ENCODE peak calls at places on chromosomes 12 and 14, in five cellular contexts. I is lower lobe of right lung, Y is IMR-90, U is left lung, J is stomach. S is an unnamed sample.
A peak's percentile ranks its signal among the peaks of the same experiment; 100 is the strongest.

GRCh38 chr14:39023939-39024871 is 78.8 kb downstream of the SEC23A start:
- DNase-seq in Y (no peak), I (no peak), J (no peak), U (no peak), S (no peak)

GRCh38 chr12:100717733-100718067 is 76.9 kb upstream of the ANO4 start:
- DNase-seq in J (no peak), Y (no peak), I (no peak), U (no peak), S (no peak)

GRCh38 chr12:47323802-47324201 is 244.0 kb upstream of the AMIGO2 start:
- DNase-seq in J (no peak), I (no peak), Y (no peak), U (no peak), S (no peak)

GRCh38 chr12:62660763-62661162 is 194.1 kb downstream of the MON2 start:
- DNase-seq in J (no peak), Y (peak; percentile 70), U (no peak), I (no peak), S (no peak)

GRCh38 chr14:60865378-60866127 is 115.3 kb downstream of the TRMT5 start:
- DNase-seq in I (no peak), U (no peak), J (no peak), Y (no peak), S (no peak)

GRCh38 chr12:122106891-122107660 is 28.5 kb downstream of the MLXIP start:
- DNase-seq in I (peak; percentile 87), Y (peak; percentile 77), J (peak; percentile 88), U (peak; percentile 86), S (no peak)

GRCh38 chr14:67944605-67945004 is 125.0 kb downstream of the RAD51B start:
- DNase-seq in J (no peak), I (no peak), U (no peak), Y (no peak), S (no peak)

GRCh38 chr12:89101440-89101839 is 250.9 kb downstream of the DUSP6 start:
- DNase-seq in J (no peak), U (no peak), I (no peak), Y (no peak), S (no peak)

GRCh38 chr12:79692249-79692619 is 1.5 kb upstream of the PAWR start:
- DNase-seq in Y (peak; percentile 4), I (no peak), U (no peak), J (no peak), S (no peak)

GRCh38 chr12:12784911-12785814 is at the start of gene APOLD1:
- DNase-seq in J (no peak), Y (no peak), I (no peak), U (no peak), S (no peak)

GRCh38 chr12:120323772-120324171 is 3.8 kb downstream of the PLA2G1B start:
- DNase-seq in U (no peak), Y (no peak), I (no peak), J (no peak), S (no peak)

GRCh38 chr14:81784084-81784483 is 250.4 kb upstream of the SEL1L start:
- DNase-seq in J (no peak), U (no peak), Y (no peak), I (no peak), S (no peak)

GRCh38 chr12:48004039-48004940 is at the start of gene COL2A1:
- DNase-seq in U (no peak), I (no peak), J (no peak), Y (peak; percentile 12), S (no peak)

GRCh38 chr14:75906680-75907280 is 75.0 kb downstream of the TGFB3 start:
- DNase-seq in U (peak; percentile 58), J (peak; percentile 63), Y (peak; percentile 70), I (no peak), S (peak; percentile 21)

GRCh38 chr12:124853781-124854636 is 9.7 kb downstream of the SCARB1 start:
- DNase-seq in U (no peak), I (no peak), J (no peak), Y (no peak), S (no peak)

GRCh38 chr14:57382283-57382682 is 8.1 kb upstream of the NAA30 start:
- DNase-seq in I (no peak), Y (peak; percentile 94), J (no peak), U (no peak), S (no peak)

GRCh38 chr12:11580125-11580751 is 69.2 kb upstream of the ETV6 start:
- DNase-seq in I (peak; percentile 55), Y (peak; percentile 82), J (peak; percentile 32), U (peak; percentile 40), S (no peak)

GRCh38 chr12:101336400-101336799 is 56.5 kb downstream of the UTP20 start:
- DNase-seq in U (no peak), Y (no peak), J (no peak), I (no peak), S (no peak)

GRCh38 chr12:6676962-6677361 is 12.2 kb downstream of the ZNF384 start:
- DNase-seq in U (no peak), I (no peak), J (no peak), Y (no peak), S (no peak)

GRCh38 chr12:52184813-52185212 is 7.0 kb downstream of the KRT80 start:
- DNase-seq in U (no peak), I (no peak), J (no peak), Y (peak; percentile 15), S (no peak)

GRCh38 chr12:105485321-105485910 is 154.9 kb downstream of the C12orf75 start:
- DNase-seq in U (no peak), I (no peak), Y (peak; percentile 65), J (no peak), S (no peak)

GRCh38 chr12:15751741-15752140 is 37.4 kb downstream of the EPS8 start:
- DNase-seq in J (no peak), Y (no peak), I (no peak), U (no peak), S (no peak)

GRCh38 chr12:103632554-103633216 is 45.6 kb downstream of the STAB2 start:
- DNase-seq in Y (peak; percentile 33), U (peak; percentile 47), I (peak; percentile 56), J (peak; percentile 78), S (peak; percentile 12)

GRCh38 chr14:105528859-105529505 is 2.6 kb downstream of the TMEM121 start:
- DNase-seq in U (no peak), J (no peak), I (peak; percentile 52), Y (no peak), S (peak; percentile 17)
- H3K27ac ChIP-seq in U (no peak overlapping the region), J (peak overlapping the region; percentile 46), I (no peak overlapping the region), Y (no peak overlapping the region), S (no peak overlapping the region)

GRCh38 chr12:26127404-26127803 is 2.6 kb upstream of the BHLHE41 start:
- DNase-seq in Y (no peak), J (no peak), U (no peak), I (no peak), S (no peak)
- H3K4me3 ChIP-seq in Y (no peak overlapping the region), J (no peak overlapping the region), U (no peak overlapping the region), I (no peak overlapping the region), S (no peak overlapping the region)

GRCh38 chr12:132923356-132923909 is 32.7 kb downstream of the ZNF605 start:
- DNase-seq in I (no peak), J (no peak), Y (no peak), U (no peak), S (no peak)
- H3K9me3 ChIP-seq in I (peaks cover 100% of the 10 kb centered on the region), J (peaks cover 76% of the 10 kb centered on the region), Y (peaks cover 81% of the 10 kb centered on the region), U (peaks cover 100% of the 10 kb centered on the region), S (peaks cover 26% of the 10 kb centered on the region)

DNA sequence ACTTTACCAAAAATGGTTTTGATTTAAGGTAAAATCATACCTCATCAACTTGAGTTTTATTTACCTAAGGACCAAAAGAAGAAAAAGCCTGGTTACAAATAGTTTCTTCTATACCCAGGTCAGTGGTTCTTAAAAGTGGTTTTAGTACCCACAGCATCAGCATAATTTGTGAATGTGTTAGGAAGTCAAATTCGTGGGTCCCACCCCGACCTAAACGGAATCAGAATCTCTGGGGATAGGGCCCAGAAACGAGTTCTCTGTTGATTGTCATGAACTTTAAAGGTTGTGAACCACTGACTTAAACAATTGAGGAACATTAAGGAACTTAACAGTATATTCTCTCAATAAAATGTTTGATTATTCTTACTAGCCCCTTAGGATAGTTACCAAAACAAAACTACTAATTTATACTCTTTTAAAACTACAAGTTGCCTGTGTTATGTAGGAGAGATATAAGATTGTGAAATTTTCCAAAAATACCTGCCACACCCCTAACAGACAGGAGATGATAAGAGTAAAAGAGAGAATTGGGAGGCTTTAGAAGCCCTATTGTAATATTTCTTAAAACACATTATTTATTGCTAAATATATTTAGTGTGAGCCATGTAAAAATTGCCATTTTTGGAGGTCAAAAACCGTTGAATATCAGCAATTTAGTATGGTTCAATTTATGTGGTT is 669 bp upstream of the SLC25A21 start:
- DNase-seq in Y (no peak), I (no peak), J (no peak), U (no peak), S (no peak)
- H3K27ac ChIP-seq in Y (no peak overlapping the region), I (peak overlapping the region; percentile 94), J (peak overlapping the region; percentile 92), U (peak overlapping the region; percentile 92), S (no peak overlapping the region)

GRCh38 chr12:27549801-27550652 is 26.0 kb downstream of the PPFIBP1 start:
- DNase-seq in Y (peak; percentile 97), U (peak; percentile 86), I (peak; percentile 78), J (peak; percentile 81), S (no peak)
- H3K4me3 ChIP-seq in Y (peak overlapping the region; percentile 9), U (no peak overlapping the region), I (peak overlapping the region; percentile 9), J (peak overlapping the region; percentile 29), S (no peak overlapping the region)

GRCh38 chr14:101318271-101318670 is 243.0 kb upstream of the DIO3 start:
- DNase-seq in Y (no peak), U (no peak), I (no peak), J (no peak), S (no peak)
- H3K9me3 ChIP-seq in Y (peaks cover 11% of the 10 kb centered on the region), U (peaks cover 30% of the 10 kb centered on the region), I (peaks cover 17% of the 10 kb centered on the region), J (peaks cover 8% of the 10 kb centered on the region), S (no peaks in the 10 kb centered on the region)

GRCh38 chr12:46067062-46067461 is 76.7 kb upstream of the SCAF11 start:
- DNase-seq in Y (no peak), J (no peak), U (no peak), I (no peak), S (no peak)

GRCh38 chr12:46065412-46066166 is 75.2 kb upstream of the SCAF11 start:
- DNase-seq in J (no peak), I (no peak), Y (no peak), U (no peak), S (no peak)

GRCh38 chr12:46064548-46064947 is 74.2 kb upstream of the SCAF11 start:
- DNase-seq in J (no peak), U (no peak), Y (no peak), I (no peak), S (no peak)
- H3K27ac ChIP-seq in J (no peak overlapping the region), U (no peak overlapping the region), Y (no peak overlapping the region), I (no peak overlapping the region), S (no peak overlapping the region)

DNA sequence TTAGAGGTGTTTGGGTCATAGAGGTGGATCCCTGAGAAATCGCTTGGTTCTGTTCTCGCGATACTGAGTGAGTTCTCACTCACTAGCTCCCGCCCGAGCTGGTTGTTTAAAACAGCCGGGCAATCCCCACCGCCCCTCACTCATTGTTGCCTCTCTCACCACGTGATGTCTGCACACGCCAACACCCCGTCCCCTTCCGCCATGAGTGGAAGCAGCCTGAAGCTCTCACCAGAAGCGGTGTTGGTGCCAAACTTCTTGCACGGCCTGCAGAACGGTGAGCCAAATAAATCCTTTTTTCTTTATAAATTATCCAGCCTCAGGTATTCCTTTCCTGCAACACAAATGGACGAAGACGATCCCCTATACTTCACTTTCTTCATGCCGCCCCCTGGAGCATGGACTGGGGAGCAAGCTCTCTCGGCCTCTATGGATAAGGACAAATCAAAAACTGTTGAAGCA is 45.4 kb upstream of the CCND2 start:
- DNase-seq in U (no peak), I (no peak), Y (no peak), J (no peak), S (no peak)
- H3K4me3 ChIP-seq in U (no peak overlapping the region), I (no peak overlapping the region), Y (no peak overlapping the region), J (no peak overlapping the region), S (no peak overlapping the region)

S was measured in naive thymus-derived CD4-positive, alpha-beta T cell.